ENCODE peak calls at places on chromosome 13, in five cellular contexts. One of them, this sample, is unnamed.

GRCh38 chr13:74036373-74036772 is 97.8 kb downstream of the KLF12 start:
- DNase-seq in stomach: no peak
- DNase-seq in PC-3: peak; percentile 87
- DNase-seq in endodermal cell: peak; percentile 76
- DNase-seq in spleen: no peak
- DNase-seq in this sample: no peak

GRCh38 chr13:84400711-84401110 is 518.4 kb upstream of the SLITRK1 start:
- DNase-seq in spleen: no peak
- DNase-seq in PC-3: peak; percentile 74
- DNase-seq in endodermal cell: no peak
- DNase-seq in stomach: no peak
- DNase-seq in this sample: no peak

GRCh38 chr13:79782541-79783216 is 301.7 kb downstream of the NDFIP2 start:
- DNase-seq in PC-3: no peak
- DNase-seq in stomach: peak; percentile 46
- DNase-seq in spleen: peak; percentile 74
- DNase-seq in endodermal cell: peak; percentile 92
- DNase-seq in this sample: no peak

GRCh38 chr13:39484506-39485313 is 118.3 kb downstream of the LHFPL6 start:
- DNase-seq in stomach: no peak
- DNase-seq in endodermal cell: no peak
- DNase-seq in PC-3: peak; percentile 59
- DNase-seq in spleen: no peak
- DNase-seq in this sample: no peak

GRCh38 chr13:50589139-50589538 is 254.4 kb downstream of the DLEU7 start:
- DNase-seq in stomach: no peak
- DNase-seq in endodermal cell: no peak
- DNase-seq in PC-3: peak; percentile 61
- DNase-seq in spleen: no peak
- DNase-seq in this sample: no peak

GRCh38 chr13:80215368-80215767 is 125.6 kb downstream of the SPRY2 start:
- DNase-seq in PC-3: peak; percentile 47
- DNase-seq in spleen: no peak
- DNase-seq in stomach: no peak
- DNase-seq in endodermal cell: no peak
- DNase-seq in this sample: no peak

GRCh38 chr13:31011193-31011860 is 78.9 kb downstream of the TEX26 start:
- DNase-seq in spleen: no peak
- DNase-seq in endodermal cell: peak; percentile 32
- DNase-seq in stomach: no peak
- DNase-seq in PC-3: no peak
- DNase-seq in this sample: no peak

GRCh38 chr13:32001392-32001768 is 30.2 kb upstream of the FRY start:
- DNase-seq in stomach: no peak
- DNase-seq in endodermal cell: peak; percentile 59
- DNase-seq in PC-3: peak; percentile 60
- DNase-seq in spleen: no peak
- DNase-seq in this sample: no peak

GRCh38 chr13:104837756-104838155 is 1697.7 kb downstream of the EFNB2 start:
- DNase-seq in endodermal cell: no peak
- DNase-seq in PC-3: no peak
- DNase-seq in spleen: no peak
- DNase-seq in stomach: no peak
- DNase-seq in this sample: no peak

DNA sequence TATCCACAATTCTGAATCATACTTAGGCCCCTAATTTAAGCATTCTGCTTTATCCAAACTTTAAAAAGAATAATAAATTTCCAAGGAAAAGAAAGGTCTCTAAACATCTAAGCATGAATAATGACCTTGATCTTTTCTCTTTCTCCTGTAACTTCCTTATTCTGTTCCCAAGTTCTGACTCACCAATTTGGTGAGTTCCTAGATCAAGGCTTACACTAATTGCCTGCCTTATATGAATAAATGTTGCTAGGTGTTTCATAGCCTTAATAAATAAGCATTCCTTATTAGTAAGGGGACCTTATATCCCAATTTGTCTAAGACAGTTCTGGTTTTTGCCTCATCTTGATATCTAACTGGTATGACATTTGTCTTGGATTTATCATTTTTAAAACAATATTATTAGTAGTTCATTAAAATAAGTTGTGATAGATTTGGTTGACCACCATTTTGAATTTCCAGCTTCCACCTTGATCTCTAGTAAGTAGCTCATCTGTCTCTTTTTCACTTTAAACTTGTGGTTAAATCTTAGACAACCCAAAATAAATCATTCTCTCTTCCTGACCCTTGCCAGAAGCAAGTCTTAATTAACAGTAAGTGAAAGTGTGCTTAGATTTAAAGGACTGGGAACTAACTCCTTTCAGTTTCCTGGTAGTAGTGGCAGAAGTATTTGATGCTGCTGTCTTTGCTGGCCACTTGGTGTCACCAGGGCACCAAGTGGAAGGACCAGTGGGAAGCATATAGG is 121.2 kb upstream of the MLNR start:
- DNase-seq in endodermal cell: no peak
- DNase-seq in PC-3: no peak
- DNase-seq in spleen: no peak
- DNase-seq in stomach: no peak
- DNase-seq in this sample: no peak
- TF ChIP-seq CTCF in endodermal cell: peak; percentile 74
- TF ChIP-seq CTCF in PC-3: peak; percentile 70
- TF ChIP-seq CTCF in spleen: no peak
- TF ChIP-seq CTCF in stomach: no peak
- TF ChIP-seq CTCF in this sample: no peak

GRCh38 chr13:29548722-29549446 is 46.6 kb downstream of the SLC7A1 start:
- DNase-seq in stomach: no peak
- DNase-seq in PC-3: no peak
- DNase-seq in spleen: no peak
- DNase-seq in endodermal cell: peak; percentile 39
- DNase-seq in this sample: no peak

GRCh38 chr13:29545988-29546387 is 49.5 kb downstream of the SLC7A1 start:
- DNase-seq in stomach: no peak
- DNase-seq in endodermal cell: peak; percentile 34
- DNase-seq in PC-3: no peak
- DNase-seq in spleen: no peak
- DNase-seq in this sample: no peak

GRCh38 chr13:29543230-29544215 is 52.0 kb downstream of the SLC7A1 start:
- DNase-seq in stomach: no peak
- DNase-seq in spleen: no peak
- DNase-seq in endodermal cell: peak; percentile 71
- DNase-seq in PC-3: peak; percentile 6
- DNase-seq in this sample: no peak

GRCh38 chr13:29547135-29547534 is 48.4 kb downstream of the SLC7A1 start:
- DNase-seq in stomach: no peak
- DNase-seq in PC-3: no peak
- DNase-seq in spleen: no peak
- DNase-seq in endodermal cell: no peak
- DNase-seq in this sample: no peak

GRCh38 chr13:29546662-29547061 is 48.8 kb downstream of the SLC7A1 start:
- DNase-seq in stomach: no peak
- DNase-seq in endodermal cell: no peak
- DNase-seq in PC-3: no peak
- DNase-seq in spleen: no peak
- DNase-seq in this sample: no peak
- H3K27ac ChIP-seq in stomach: no peak overlapping the region
- H3K27ac ChIP-seq in endodermal cell: no peak overlapping the region
- H3K27ac ChIP-seq in PC-3: no peak overlapping the region
- H3K27ac ChIP-seq in spleen: peak overlapping the region; percentile 4
- H3K27ac ChIP-seq in this sample: no peak overlapping the region

DNA sequence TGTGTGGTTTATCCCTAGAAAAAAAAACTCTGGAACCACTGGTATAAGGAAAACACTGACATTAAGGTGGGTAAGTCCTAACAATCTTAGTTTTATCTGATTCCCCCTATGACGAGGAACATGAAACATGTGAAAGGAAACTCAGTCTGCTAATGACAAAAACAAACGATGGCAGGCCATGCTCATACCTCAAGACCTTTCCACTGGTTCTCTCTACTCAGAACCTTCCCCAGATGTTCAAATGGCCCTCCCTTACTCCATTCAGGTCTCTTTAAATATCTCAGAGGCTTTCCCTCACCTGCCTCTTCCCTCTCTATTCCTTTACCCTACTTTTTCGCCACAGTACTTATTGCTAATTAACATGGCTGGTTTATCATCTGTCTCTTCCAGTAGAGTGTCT is 1.6 kb downstream of the TUBGCP3 start:
- DNase-seq in stomach: no peak
- DNase-seq in endodermal cell: no peak
- DNase-seq in PC-3: no peak
- DNase-seq in spleen: no peak
- DNase-seq in this sample: no peak
- H3K4me3 ChIP-seq in stomach: no peak overlapping the region
- H3K4me3 ChIP-seq in endodermal cell: peak overlapping the region; percentile 90
- H3K4me3 ChIP-seq in PC-3: peak overlapping the region; percentile 91
- H3K4me3 ChIP-seq in spleen: peak overlapping the region; percentile 99
- H3K4me3 ChIP-seq in this sample: no peak overlapping the region

DNA sequence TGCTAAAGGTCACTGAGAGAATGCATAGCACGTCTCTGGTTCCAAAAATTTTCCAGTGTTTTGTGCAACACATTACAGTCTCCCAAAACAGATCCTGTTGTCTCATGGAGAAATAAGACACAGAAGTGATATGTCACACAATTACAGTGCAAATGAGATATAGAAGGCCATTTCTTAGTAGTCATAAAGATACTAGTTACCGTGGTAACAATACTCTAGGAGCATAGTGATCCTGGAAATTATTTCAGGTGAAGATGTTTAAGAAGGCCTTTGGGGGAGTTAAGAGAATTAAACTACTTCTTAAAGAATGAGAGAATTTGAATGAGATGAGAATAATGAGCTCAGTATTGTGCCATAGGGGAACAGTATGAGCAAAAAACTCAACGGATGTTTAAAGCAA is 628.0 kb upstream of the MIR17HG start:
- DNase-seq in endodermal cell: no peak
- DNase-seq in PC-3: no peak
- DNase-seq in stomach: no peak
- DNase-seq in spleen: no peak
- DNase-seq in this sample: no peak
- TF ChIP-seq CTCF in endodermal cell: no peak
- TF ChIP-seq CTCF in PC-3: no peak
- TF ChIP-seq CTCF in stomach: no peak
- TF ChIP-seq CTCF in spleen: no peak
- TF ChIP-seq CTCF in this sample: no peak

This sample was measured in vagina.